ENCODE peak calls at places on chromosomes 11 and 22, in ten cellular contexts. A, T, M, H, Y, O, X, E, Q and L are unnamed samples.

GRCh38 chr11:37533830-37534229 is 935.8 kb upstream of the RAG2 start:
- DNase-seq in H (no peak), X (no peak), Q (no peak), O (no peak), Y (no peak), A (no peak), M (no peak), T (no peak), E (no peak), L (no peak)

GRCh38 chr22:22037229-22037628 is 54.6 kb upstream of the TOP3B start:
- DNase-seq in Y (no peak), E (no peak), Q (no peak), H (no peak), T (no peak), X (no peak), O (no peak), M (peak), A (no peak), L (no peak)

GRCh38 chr11:63939351-63939920 is 634 bp downstream of the NAA40 start:
- DNase-seq in T (no peak), X (no peak), H (no peak), A (no peak), Q (no peak), M (peak), Y (no peak), O (no peak), E (peak), L (no peak)

GRCh38 chr11:31913985-31914384 is 102.9 kb upstream of the PAX6 start:
- DNase-seq in Q (no peak), Y (no peak), E (no peak), M (peak), T (no peak), X (no peak), A (no peak), O (no peak), H (no peak), L (no peak)

GRCh38 chr11:96279421-96280290 is 63.3 kb downstream of the MAML2 start:
- DNase-seq in E (no peak), T (no peak), A (no peak), M (no peak), Q (no peak), Y (no peak), O (no peak), H (peak), X (no peak), L (peak)

GRCh38 chr11:32792111-32792947 is 2.1 kb downstream of the CCDC73 start:
- DNase-seq in A (no peak), Q (no peak), Y (no peak), M (no peak), T (no peak), O (no peak), H (no peak), E (no peak), X (no peak), L (no peak)

GRCh38 chr11:120065876-120066275 is 72.0 kb downstream of the TRIM29 start:
- DNase-seq in A (no peak), M (no peak), O (no peak), X (no peak), Q (no peak), T (no peak), E (no peak), Y (no peak), H (no peak), L (no peak)

GRCh38 chr11:130905512-130905911 is 10.8 kb downstream of the SNX19 start:
- DNase-seq in X (no peak), H (no peak), Q (no peak), E (no peak), T (no peak), Y (no peak), M (no peak), A (no peak), O (no peak), L (no peak)

GRCh38 chr22:23192133-23192532 is 11.8 kb downstream of the BCR start:
- DNase-seq in E (no peak), Q (no peak), O (no peak), H (no peak), X (no peak), A (no peak), M (no peak), T (no peak), Y (no peak), L (no peak)

GRCh38 chr22:17159504-17159951 is 451 bp upstream of the HDHD5 start:
- DNase-seq in E (peak), A (peak), H (peak), M (no peak), Y (peak), Q (peak), X (peak), O (peak), T (no peak), L (peak)

GRCh38 chr11:38425578-38425977 is 1827.5 kb upstream of the RAG2 start:
- DNase-seq in A (no peak), H (no peak), O (no peak), Y (no peak), T (no peak), E (no peak), Q (no peak), X (no peak), M (no peak), L (no peak)

GRCh38 chr22:22880645-22881044 is 7.0 kb upstream of the IGLL5 start:
- DNase-seq in A (no peak), H (no peak), X (no peak), Y (no peak), M (no peak), Q (no peak), O (no peak), E (no peak), T (no peak), L (no peak)

GRCh38 chr11:128886401-128887119 is 4.6 kb upstream of the KCNJ5 start:
- DNase-seq in O (no peak), Y (no peak), E (no peak), T (no peak), Q (no peak), X (peak), M (peak), H (no peak), A (no peak), L (no peak)

GRCh38 chr11:46669606-46670243 is 30.7 kb downstream of the ARHGAP1 start:
- DNase-seq in A (no peak), M (no peak), E (no peak), Q (no peak), O (no peak), Y (no peak), X (no peak), T (no peak), H (no peak), L (no peak)

GRCh38 chr11:11265994-11266606 is 87.0 kb downstream of the CSNK2A3 start:
- DNase-seq in A (peak), M (peak), H (peak), E (no peak), T (no peak), Y (no peak), O (peak), X (peak), Q (peak), L (no peak)

GRCh38 chr11:74949748-74950127 is 672 bp downstream of the SPCS2 start:
- DNase-seq in T (no peak), A (no peak), M (peak), X (no peak), O (no peak), Q (no peak), E (no peak), H (no peak), Y (no peak), L (no peak)

GRCh38 chr22:37892566-37893338 is 13.3 kb upstream of the MICALL1 start:
- DNase-seq in T (no peak), M (no peak), O (no peak), Y (no peak), E (no peak), H (no peak), X (peak), Q (peak), A (peak), L (peak)

GRCh38 chr11:78022397-78023396 is at the start of gene KCTD14:
- DNase-seq in X (peak), Q (no peak), O (no peak), H (no peak), T (no peak), E (peak), M (no peak), A (no peak), Y (no peak), L (no peak)

GRCh38 chr11:72012897-72013721 is 14.4 kb downstream of the IL18BP start:
- DNase-seq in O (no peak), M (no peak), X (peak), T (no peak), Y (no peak), Q (peak), E (no peak), H (peak), A (peak), L (peak)